ENCODE peak calls at places on chromosomes 5 and 9, in six cellular contexts. H, Q, S, X, T and L are unnamed samples. For H3K36me3 and H3K27me3, the result is how much of the 10 kb centered on the place peaks cover.

GRCh38 chr9:121568541-121569265 is 69.1 kb upstream of the GGTA1 start:
- DNase-seq in H (no peak), Q (no peak), S (no peak), X (peak), T (no peak), L (no peak)

GRCh38 chr9:87742813-87743428 is 17.0 kb downstream of the CTSL start:
- DNase-seq in H (no peak), Q (no peak), S (no peak), X (peak), T (no peak), L (peak)

GRCh38 chr9:72428329-72428728 is 63.3 kb upstream of the ZFAND5 start:
- DNase-seq in H (no peak), Q (no peak), S (no peak), X (peak), T (no peak), L (no peak)

GRCh38 chr9:82467478-82467877 is 478.9 kb downstream of the SPATA31D1 start:
- DNase-seq in H (no peak), Q (no peak), S (no peak), X (no peak), T (no peak), L (no peak)

GRCh38 chr9:84978761-84979160 is 309.2 kb downstream of the NTRK2 start:
- DNase-seq in H (no peak), Q (no peak), S (no peak), X (no peak), T (no peak), L (no peak)

GRCh38 chr5:109612278-109612905 is 77.3 kb upstream of the MAN2A1 start:
- DNase-seq in H (no peak), Q (no peak), S (no peak), X (no peak), T (no peak), L (no peak)

GRCh38 chr9:69785757-69786156 is 25.9 kb upstream of the PTAR1 start:
- DNase-seq in H (no peak), Q (no peak), S (no peak), X (peak), T (no peak), L (no peak)

GRCh38 chr5:168157141-168157540 is 134.3 kb upstream of the WWC1 start:
- DNase-seq in H (no peak), Q (no peak), S (no peak), X (no peak), T (no peak), L (no peak)

GRCh38 chr5:110751902-110752762 is 13.3 kb downstream of the SLC25A46 start:
- DNase-seq in H (no peak), Q (no peak), S (peak), X (peak), T (no peak), L (no peak)

GRCh38 chr5:163134061-163134460 is 303.3 kb upstream of the CCNG1 start:
- DNase-seq in H (no peak), Q (no peak), S (no peak), X (no peak), T (no peak), L (no peak)

GRCh38 chr5:173486355-173486754 is 130.1 kb downstream of the BOD1 start:
- DNase-seq in H (no peak), Q (no peak), S (no peak), X (no peak), T (no peak), L (no peak)

GRCh38 chr9:129608561-129609481 is 12.1 kb downstream of the C9orf50 start:
- DNase-seq in H (no peak), Q (no peak), S (no peak), X (no peak), T (no peak), L (no peak)

GRCh38 chr5:7850533-7851239 is at the start of gene CFAP90:
- DNase-seq in H (no peak), Q (peak), S (no peak), X (peak), T (no peak), L (no peak)

GRCh38 chr9:23309800-23310199 is 516.2 kb downstream of the ELAVL2 start:
- DNase-seq in H (no peak), Q (no peak), S (no peak), X (no peak), T (no peak), L (no peak)

DNA sequence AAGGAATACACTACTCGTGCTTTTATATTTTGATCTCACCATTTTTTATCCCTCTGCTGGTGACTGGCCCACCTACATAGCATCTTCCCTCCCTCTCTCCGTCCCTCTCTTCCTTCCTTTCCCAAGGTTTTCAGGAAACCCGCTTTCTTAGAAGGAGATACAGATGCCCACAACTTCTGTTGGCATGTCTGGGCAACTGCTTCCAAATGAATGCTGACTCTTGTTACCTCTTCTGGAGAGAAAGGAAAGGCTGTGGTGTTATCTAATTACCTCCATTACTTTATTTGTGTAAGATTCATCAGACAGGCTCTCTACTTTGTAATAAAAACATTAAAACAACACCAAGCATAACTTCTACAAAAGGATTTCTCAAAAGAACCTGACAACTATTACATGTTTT is 20.2 kb downstream of the FANCC start:
- DNase-seq in H (no peak), Q (no peak), S (no peak), X (no peak), T (no peak), L (no peak)
- H3K36me3 ChIP-seq in H (under half), Q (under half), S (under half), X (under half), T (under half), L (under half)

DNA sequence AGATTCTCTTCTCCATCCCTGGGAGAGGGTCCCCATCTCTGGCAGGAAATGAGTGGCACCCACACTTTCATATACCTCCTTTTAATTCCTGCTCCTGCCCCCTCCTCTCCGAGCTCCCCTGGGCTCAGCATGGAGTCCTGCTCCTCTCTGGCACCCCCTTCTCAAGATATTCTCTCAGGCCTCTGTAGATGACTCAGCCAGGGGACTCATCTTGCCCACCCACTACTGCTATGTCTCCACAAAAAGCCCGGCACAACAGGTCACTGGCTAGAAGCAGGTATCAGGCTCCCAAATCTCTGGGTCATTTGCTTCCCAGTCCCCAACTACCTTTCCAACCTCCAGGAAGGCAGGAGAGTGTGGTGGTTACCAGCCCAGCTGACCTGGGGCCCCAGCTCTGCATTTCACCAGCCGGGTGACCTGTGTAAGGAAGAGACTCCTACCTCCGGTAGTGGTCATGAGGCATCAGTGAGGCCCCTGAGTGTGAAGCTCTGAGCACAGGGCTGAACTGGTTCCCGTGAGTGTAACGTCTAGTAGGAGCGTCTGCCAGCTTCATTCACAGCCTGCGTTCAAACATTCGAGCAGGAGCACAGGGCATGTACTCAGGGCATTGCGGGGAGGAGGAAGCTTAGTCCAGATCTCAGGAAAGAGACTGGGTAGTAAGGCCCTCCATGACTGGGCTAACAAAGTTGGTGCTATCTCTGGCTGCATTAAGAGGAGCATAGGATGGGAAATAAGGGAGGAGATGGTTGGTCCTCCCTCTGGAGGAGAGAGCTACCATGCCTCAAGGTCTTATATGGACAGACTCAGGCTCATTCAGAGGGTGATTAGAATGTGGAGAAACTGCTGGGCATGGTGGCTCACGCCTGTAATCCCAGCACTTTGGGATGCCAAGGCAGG is 63.7 kb downstream of the LMX1B start:
- DNase-seq in H (no peak), Q (no peak), S (no peak), X (no peak), T (no peak), L (no peak)
- H3K27me3 ChIP-seq in H (under half), Q (under half), S (half or more), X (half or more), T (under half), L (under half)

GRCh38 chr9:37508834-37509206 is 23.1 kb downstream of the POLR1E start:
- DNase-seq in H (no peak), Q (no peak), S (no peak), X (no peak), T (no peak), L (no peak)
- TF ChIP-seq CTCF in H (no peak), Q (no peak), S (peak), X (no peak), T (no peak), L (peak)

GRCh38 chr5:146441896-146442295 is 5.2 kb upstream of the TCERG1 start:
- DNase-seq in H (no peak), Q (no peak), S (no peak), X (peak), T (no peak), L (no peak)
- H3K36me3 ChIP-seq in H (under half), Q (under half), S (under half), X (under half), T (under half), L (under half)

GRCh38 chr5:476814-477175 is 33.8 kb downstream of the EXOC3 start:
- DNase-seq in H (no peak), Q (no peak), S (no peak), X (no peak), T (no peak), L (no peak)

GRCh38 chr5:477871-478270 is 34.9 kb downstream of the EXOC3 start:
- DNase-seq in H (no peak), Q (no peak), S (no peak), X (no peak), T (no peak), L (no peak)

GRCh38 chr5:478355-478981 is 35.5 kb downstream of the EXOC3 start:
- DNase-seq in H (no peak), Q (no peak), S (no peak), X (no peak), T (no peak), L (no peak)

GRCh38 chr5:476102-476813 is 33.3 kb downstream of the EXOC3 start:
- DNase-seq in H (no peak), Q (no peak), S (no peak), X (no peak), T (no peak), L (no peak)

DNA sequence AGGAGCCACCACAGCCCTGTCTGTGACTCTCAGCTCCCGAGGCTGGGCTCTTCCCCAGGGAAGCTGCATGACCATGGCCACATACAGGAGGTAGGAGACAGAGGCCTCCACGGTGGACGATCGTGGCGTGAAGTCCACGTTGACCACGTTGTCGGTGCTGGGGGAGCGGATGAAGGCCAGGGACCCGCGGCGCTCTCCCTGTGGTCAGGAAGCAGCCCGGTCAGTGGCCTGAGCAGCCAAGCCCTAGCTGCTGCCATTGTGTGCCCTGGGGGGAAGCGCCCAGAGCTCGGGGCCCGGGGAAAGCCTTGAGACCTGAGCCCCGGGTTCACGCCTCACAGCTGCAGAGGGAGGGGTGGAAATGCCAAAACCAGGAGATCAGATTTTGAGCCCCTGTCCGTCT is 34.3 kb downstream of the EXOC3 start:
- DNase-seq in H (no peak), Q (no peak), S (no peak), X (no peak), T (no peak), L (no peak)
- H3K27me3 ChIP-seq in H (under half), Q (under half), S (half or more), X (under half), T (under half), L (under half)

DNA sequence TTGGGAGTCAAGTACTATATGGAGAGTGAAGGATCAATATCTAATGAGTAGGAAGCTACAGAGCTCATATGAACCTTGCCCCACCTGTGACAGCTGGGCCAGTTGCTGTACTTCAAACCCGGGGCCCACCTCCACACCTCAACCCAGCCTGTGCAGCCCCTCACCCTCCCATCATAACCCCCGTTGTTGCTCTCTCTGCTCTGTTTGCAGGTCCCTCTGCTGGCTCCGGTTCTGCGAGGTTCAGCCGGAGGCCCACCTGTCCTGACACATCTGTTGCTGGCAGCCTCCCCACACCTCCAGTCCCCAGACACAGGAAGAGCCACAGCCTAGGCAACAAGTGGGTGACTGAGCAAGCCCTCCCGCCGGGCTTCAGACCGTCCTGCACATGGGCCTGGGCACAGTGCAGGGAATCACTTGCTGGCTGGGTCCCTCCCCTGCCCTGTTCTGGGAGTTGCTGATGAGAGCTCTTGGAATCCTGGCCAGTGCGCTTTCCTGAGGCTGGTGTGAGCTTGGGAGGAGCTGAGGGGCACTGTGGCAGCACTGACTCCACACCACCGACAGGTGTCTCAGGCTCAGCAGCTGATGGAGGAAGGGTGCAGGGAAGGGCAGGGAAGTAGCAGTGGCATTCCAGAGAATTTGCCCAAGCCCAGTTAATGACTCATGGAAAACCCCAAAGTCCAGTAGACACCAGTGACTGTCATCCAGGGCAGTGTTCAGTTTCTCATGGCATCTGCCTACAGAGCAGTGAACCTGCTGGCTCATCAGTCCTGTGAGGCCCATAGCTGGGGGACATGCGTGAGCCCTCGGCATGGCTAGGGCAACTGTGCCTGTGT is 69.5 kb upstream of the GARNL3 start:
- DNase-seq in H (no peak), Q (no peak), S (no peak), X (peak), T (peak), L (peak)
- TF ChIP-seq CTCF in H (no peak), Q (no peak), S (no peak), X (no peak), T (peak), L (no peak)

GRCh38 chr5:179867079-179867465 is 8.5 kb upstream of the MRNIP start:
- DNase-seq in H (no peak), Q (no peak), S (no peak), X (no peak), T (no peak), L (no peak)
- H3K36me3 ChIP-seq in H (half or more), Q (under half), S (under half), X (half or more), T (under half), L (half or more)

GRCh38 chr9:38224941-38225340 is 155.9 kb upstream of the SHB start:
- DNase-seq in H (no peak), Q (peak), S (no peak), X (no peak), T (no peak), L (no peak)
- H3K27me3 ChIP-seq in H (under half), Q (under half), S (under half), X (under half), T (under half), L (under half)

GRCh38 chr5:3852154-3852930 is 256.7 kb downstream of the IRX1 start:
- DNase-seq in H (no peak), Q (peak), S (no peak), X (no peak), T (no peak), L (no peak)
- TF ChIP-seq CTCF in H (no peak), Q (no peak), S (no peak), X (no peak), T (no peak), L (no peak)